ENCODE peak calls at places on chromosomes 7 and 10, in ten cellular contexts. P, R, Z, H, O, E, J, L, F and T are unnamed samples. For H3K27me3, the result is how much of the 10 kb centered on the place peaks cover.

GRCh38 chr7:151888716-151889115 is 11.8 kb upstream of the PRKAG2 start:
- DNase-seq in P (no peak), R (no peak), Z (no peak), H (no peak), O (no peak), E (no peak), J (no peak), L (peak), F (no peak), T (no peak)

GRCh38 chr7:24755541-24756416 is 1.5 kb downstream of the GSDME start:
- DNase-seq in P (no peak), R (no peak), Z (no peak), H (no peak), O (peak), E (no peak), J (no peak), L (no peak), F (peak), T (no peak)

GRCh38 chr10:87585565-87586514 is 73.8 kb upstream of the PAPSS2 start:
- DNase-seq in P (no peak), R (peak), Z (no peak), H (no peak), O (peak), E (no peak), J (no peak), L (no peak), F (no peak), T (peak)

GRCh38 chr10:57846307-57847065 is 421.2 kb downstream of the IPMK start:
- DNase-seq in P (no peak), R (no peak), Z (no peak), H (no peak), O (no peak), E (no peak), J (no peak), L (no peak), F (no peak), T (no peak)

GRCh38 chr10:27893320-27894014 is 105.4 kb downstream of the ODAD2 start:
- DNase-seq in P (no peak), R (no peak), Z (no peak), H (no peak), O (no peak), E (no peak), J (no peak), L (no peak), F (no peak), T (no peak)

GRCh38 chr10:125868372-125868975 is 12.6 kb downstream of the DHX32 start:
- DNase-seq in P (no peak), R (no peak), Z (no peak), H (peak), O (peak), E (no peak), J (no peak), L (no peak), F (no peak), T (no peak)

GRCh38 chr7:24378871-24379608 is 95.0 kb downstream of the NPY start:
- DNase-seq in P (no peak), R (no peak), Z (no peak), H (no peak), O (no peak), E (no peak), J (peak), L (no peak), F (no peak), T (peak)

GRCh38 chr7:2663121-2663886 is 24.7 kb upstream of the AMZ1 start:
- DNase-seq in P (no peak), R (peak), Z (peak), H (no peak), O (peak), E (peak), J (no peak), L (peak), F (no peak), T (no peak)

GRCh38 chr10:131751827-131752775 is 148.7 kb upstream of the PPP2R2D start:
- DNase-seq in P (no peak), R (no peak), Z (no peak), H (no peak), O (no peak), E (no peak), J (no peak), L (no peak), F (no peak), T (no peak)

GRCh38 chr7:44322631-44323363 is 2.6 kb downstream of the CAMK2B start:
- DNase-seq in P (no peak), R (no peak), Z (no peak), H (no peak), O (no peak), E (no peak), J (peak), L (no peak), F (no peak), T (no peak)

GRCh38 chr7:158317238-158318205 is 270.1 kb downstream of the PTPRN2 start:
- DNase-seq in P (peak), R (no peak), Z (no peak), H (no peak), O (no peak), E (no peak), J (no peak), L (no peak), F (no peak), T (peak)

GRCh38 chr7:144691240-144691639 is 144.6 kb downstream of the TPK1 start:
- DNase-seq in P (no peak), R (no peak), Z (no peak), H (no peak), O (no peak), E (no peak), J (no peak), L (no peak), F (no peak), T (no peak)

DNA sequence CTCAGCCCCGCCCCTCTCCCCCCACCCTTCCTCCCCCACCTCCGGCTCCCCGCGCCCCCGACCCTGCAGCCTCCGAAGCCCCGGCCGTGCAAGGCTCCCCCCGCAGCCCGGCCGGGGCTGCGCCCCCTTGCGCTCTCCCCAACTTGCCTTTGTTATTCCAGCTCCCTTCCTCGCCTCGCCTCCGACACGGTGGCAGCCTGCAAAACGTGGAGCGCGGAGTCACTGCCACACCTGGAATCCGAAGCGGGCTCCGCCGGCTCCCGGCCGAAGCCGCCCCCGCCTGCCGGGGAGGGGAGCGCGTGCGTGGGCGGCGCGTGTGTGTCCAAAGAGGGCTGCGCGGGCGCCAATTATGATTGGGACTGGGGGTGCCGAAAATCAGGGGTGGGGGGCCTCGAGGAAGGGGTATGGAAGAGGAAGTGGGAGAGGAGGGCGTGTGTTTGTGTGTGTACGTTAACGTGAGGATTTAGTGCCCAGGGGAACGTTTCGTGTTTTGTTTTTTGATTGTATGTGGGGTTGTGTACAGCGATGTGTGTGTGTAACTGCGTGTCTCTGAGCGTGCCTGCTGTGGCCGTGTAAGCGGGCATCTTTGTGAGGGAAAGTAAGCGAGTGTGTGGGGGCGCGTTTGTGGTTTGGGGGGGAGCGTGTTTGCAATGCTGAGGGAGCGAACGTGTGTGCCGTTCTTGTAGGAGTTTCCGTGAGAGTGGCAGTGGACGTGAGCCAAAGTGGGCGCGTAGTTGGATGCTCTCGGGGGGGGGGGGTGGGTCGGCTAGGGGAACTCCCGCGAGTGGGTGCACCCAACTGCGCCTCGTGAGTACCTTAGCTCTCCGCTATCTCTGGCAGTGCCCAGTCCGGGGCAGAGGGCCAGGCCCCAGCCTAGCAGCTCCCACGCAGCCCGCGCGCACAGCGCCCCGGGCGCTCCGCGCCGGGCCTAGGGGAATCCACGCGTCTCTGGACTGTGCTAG is 1.2 kb upstream of the ZMIZ1 start:
- DNase-seq in P (peak), R (peak), Z (peak), H (peak), O (peak), E (peak), J (peak), L (peak), F (no peak), T (peak)
- TF ChIP-seq POLR2A in P (no peak), R (no peak), Z (no peak), H (peak), O (no peak), E (peak), J (peak), L (no peak), F (no peak), T (no peak)

GRCh38 chr10:118107040-118107439 is 60.3 kb upstream of the RAB11FIP2 start:
- DNase-seq in P (no peak), R (no peak), Z (no peak), H (no peak), O (no peak), E (no peak), J (no peak), L (no peak), F (no peak), T (no peak)
- TF ChIP-seq EP300 in P (no peak), R (no peak), Z (no peak), H (no peak), O (no peak), E (no peak), J (no peak), L (no peak), F (no peak), T (no peak)

GRCh38 chr7:25862993-25863726 is 288.8 kb upstream of the NFE2L3 start:
- DNase-seq in P (no peak), R (no peak), Z (no peak), H (no peak), O (no peak), E (no peak), J (no peak), L (no peak), F (no peak), T (no peak)

GRCh38 chr7:25863727-25864116 is 288.3 kb upstream of the NFE2L3 start:
- DNase-seq in P (no peak), R (no peak), Z (no peak), H (no peak), O (no peak), E (no peak), J (no peak), L (no peak), F (no peak), T (no peak)

GRCh38 chr7:25862254-25862992 is 289.6 kb upstream of the NFE2L3 start:
- DNase-seq in P (peak), R (peak), Z (peak), H (peak), O (peak), E (peak), J (no peak), L (peak), F (peak), T (peak)

GRCh38 chr7:25864943-25865633 is 286.9 kb upstream of the NFE2L3 start:
- DNase-seq in P (no peak), R (no peak), Z (no peak), H (no peak), O (no peak), E (no peak), J (no peak), L (no peak), F (no peak), T (no peak)

DNA sequence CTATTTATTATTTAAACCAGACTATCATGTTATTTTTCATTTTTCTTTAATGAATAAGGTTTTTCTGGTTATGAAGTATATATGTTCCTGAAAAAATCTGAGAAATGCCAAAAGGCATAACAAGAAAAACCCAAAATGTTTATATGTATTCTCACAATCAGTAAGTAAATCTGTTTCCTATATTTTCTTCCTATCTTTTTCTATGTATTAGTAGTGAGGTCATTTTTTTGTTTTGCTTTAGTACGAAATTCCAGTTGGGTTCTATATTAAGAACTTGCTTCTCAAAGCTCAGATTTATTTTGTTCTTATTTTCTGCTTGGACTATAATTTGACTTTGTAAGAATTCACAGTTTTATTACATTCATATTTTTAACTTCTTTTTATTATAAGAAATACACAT is 287.5 kb upstream of the NFE2L3 start:
- DNase-seq in P (no peak), R (no peak), Z (no peak), H (no peak), O (no peak), E (no peak), J (no peak), L (no peak), F (no peak), T (no peak)
- H3K27me3 ChIP-seq in P (under half), R (under half), Z (half or more), H (under half), O (under half), E (under half), J (half or more), L (half or more), F (under half), T (half or more)

GRCh38 chr7:5431485-5432118 is 8.0 kb upstream of the TNRC18 start:
- DNase-seq in P (no peak), R (no peak), Z (no peak), H (no peak), O (no peak), E (no peak), J (no peak), L (no peak), F (no peak), T (no peak)

GRCh38 chr7:5429253-5429856 is 5.7 kb upstream of the TNRC18 start:
- DNase-seq in P (no peak), R (peak), Z (no peak), H (peak), O (peak), E (peak), J (no peak), L (no peak), F (no peak), T (peak)

GRCh38 chr7:5430612-5430947 is 6.9 kb upstream of the TNRC18 start:
- DNase-seq in P (no peak), R (no peak), Z (no peak), H (no peak), O (no peak), E (no peak), J (no peak), L (no peak), F (no peak), T (no peak)

GRCh38 chr7:5428470-5429252 is 5.0 kb upstream of the TNRC18 start:
- DNase-seq in P (no peak), R (peak), Z (peak), H (peak), O (peak), E (peak), J (peak), L (peak), F (no peak), T (peak)

GRCh38 chr7:5429857-5430611 is 6.4 kb upstream of the TNRC18 start:
- DNase-seq in P (no peak), R (peak), Z (no peak), H (no peak), O (no peak), E (peak), J (no peak), L (peak), F (no peak), T (peak)
- TF ChIP-seq POLR2A in P (no peak), R (no peak), Z (no peak), H (no peak), O (no peak), E (no peak), J (no peak), L (no peak), F (no peak), T (no peak)

GRCh38 chr7:106704000-106704840 is 43.3 kb upstream of the CCDC71L start:
- DNase-seq in P (no peak), R (no peak), Z (no peak), H (peak), O (no peak), E (no peak), J (no peak), L (no peak), F (no peak), T (no peak)
- TF ChIP-seq EP300 in P (no peak), R (no peak), Z (no peak), H (no peak), O (no peak), E (no peak), J (no peak), L (no peak), F (no peak), T (no peak)